ENCODE peak calls at places on chromosome 15, in nine cellular contexts. H is GDM1; C is activated CD4-positive, alpha-beta T cell treated with anti-CD3 and anti-CD28 coated beads, Interleukin-2, amount 50 U/mL, for 48 hours; M is foreskin fibroblast; U is AG10803; N is AG20443; W is aorta; J is activated CD4-positive, alpha-beta memory T cell treated with anti-CD3 and anti-CD28 coated beads, Interleukin-2, amount 10 ng/mL, durations not matched to agents 7 days and 5 days; Y is KG1. G is an unnamed sample.

GRCh38 chr15:38564557-38565286 is at the start of gene RASGRP1:
- DNase-seq in H (peak), C (peak), M (peak), U (peak), N (peak), W (peak), J (peak), Y (peak), G (peak)

GRCh38 chr15:58770519-58770856 is 614 bp upstream of the MINDY2 start:
- DNase-seq in H (no peak), C (no peak), M (peak), U (peak), N (peak), W (no peak), J (no peak), Y (peak), G (no peak)

GRCh38 chr15:66586155-66586976 is 20.6 kb upstream of the LCTL start:
- DNase-seq in H (no peak), C (no peak), M (no peak), U (no peak), N (no peak), W (no peak), J (no peak), Y (no peak), G (no peak)

GRCh38 chr15:40878785-40879184 is 4.8 kb upstream of the RHOV start:
- DNase-seq in H (no peak), C (peak), M (peak), U (no peak), N (no peak), W (peak), J (no peak), Y (no peak), G (no peak)

GRCh38 chr15:98684441-98684840 is 36.1 kb downstream of the IGF1R start:
- DNase-seq in H (no peak), C (no peak), M (peak), U (peak), N (peak), W (no peak), J (no peak), Y (no peak), G (no peak)

GRCh38 chr15:77541421-77542181 is 91.1 kb downstream of the LINGO1 start:
- DNase-seq in H (no peak), C (no peak), M (peak), U (peak), N (peak), W (peak), J (no peak), Y (no peak), G (peak)

GRCh38 chr15:36897834-36898233 is 202.5 kb downstream of the MEIS2 start:
- DNase-seq in H (no peak), C (no peak), M (no peak), U (no peak), N (no peak), W (no peak), J (no peak), Y (no peak), G (no peak)

GRCh38 chr15:48332642-48333034 is 1.4 kb downstream of the DUT start:
- DNase-seq in H (no peak), C (peak), M (no peak), U (no peak), N (no peak), W (no peak), J (peak), Y (no peak), G (no peak)

GRCh38 chr15:87722941-87723691 is 533.4 kb downstream of the NTRK3 start:
- DNase-seq in H (no peak), C (no peak), M (no peak), U (no peak), N (no peak), W (no peak), J (no peak), Y (no peak), G (no peak)

GRCh38 chr15:52503788-52504496 is 24.7 kb downstream of the MYO5A start:
- DNase-seq in H (no peak), C (no peak), M (peak), U (no peak), N (peak), W (no peak), J (no peak), Y (no peak), G (no peak)

GRCh38 chr15:66777596-66778313 is 75.7 kb downstream of the SMAD6 start:
- DNase-seq in H (no peak), C (no peak), M (no peak), U (no peak), N (no peak), W (peak), J (no peak), Y (no peak), G (no peak)

GRCh38 chr15:77295446-77295845 is 124.5 kb downstream of the PEAK1 start:
- DNase-seq in H (no peak), C (no peak), M (no peak), U (peak), N (peak), W (no peak), J (no peak), Y (no peak), G (no peak)

GRCh38 chr15:90481023-90481422 is 48.7 kb upstream of the CRTC3 start:
- DNase-seq in H (peak), C (peak), M (no peak), U (peak), N (no peak), W (no peak), J (peak), Y (peak), G (no peak)

GRCh38 chr15:23645379-23646164 is 2.1 kb downstream of the MAGEL2 start:
- DNase-seq in H (no peak), C (no peak), M (no peak), U (no peak), N (no peak), W (no peak), J (no peak), Y (no peak), G (peak)

GRCh38 chr15:58758141-58758540 is 8.6 kb upstream of the ADAM10 start:
- DNase-seq in H (no peak), C (no peak), M (peak), U (peak), N (peak), W (no peak), J (no peak), Y (no peak), G (no peak)